ENCODE peak calls at places on chromosomes 12 and 14, in seven cellular contexts. N is astrocyte, E is endodermal cell, S is left ventricle myocardium inferior, Z is uterus, K is spleen, J is adipocyte. Q is an unnamed sample. For H3K4me1, the result is how much of the 10 kb centered on the place peaks cover.

GRCh38 chr14:94015223-94015622 is 10.9 kb upstream of the OTUB2 start:
- DNase-seq in N (no peak), E (no peak), S (no peak), Z (no peak), K (no peak), J (no peak), Q (no peak)

GRCh38 chr12:116544656-116545055 is 14.5 kb upstream of the MAP1LC3B2 start:
- DNase-seq in N (no peak), E (no peak), S (no peak), Z (peak), K (no peak), J (no peak), Q (no peak)

GRCh38 chr12:6771091-6771495 is 1.2 kb upstream of the LAG3 start:
- DNase-seq in N (no peak), E (no peak), S (no peak), Z (no peak), K (no peak), J (no peak), Q (no peak)

GRCh38 chr12:123141615-123142517 is 9.0 kb downstream of the PITPNM2 start:
- DNase-seq in N (peak), E (peak), S (peak), Z (peak), K (no peak), J (peak), Q (no peak)

GRCh38 chr12:4908694-4909396 is 860 bp upstream of the KCNA1 start:
- DNase-seq in N (peak), E (peak), S (no peak), Z (no peak), K (no peak), J (peak), Q (no peak)

GRCh38 chr12:3097186-3097804 is 20.1 kb downstream of the TSPAN9 start:
- DNase-seq in N (peak), E (no peak), S (peak), Z (peak), K (no peak), J (peak), Q (peak)

GRCh38 chr14:82855912-82856381 is 1322.3 kb upstream of the SEL1L start:
- DNase-seq in N (peak), E (no peak), S (no peak), Z (no peak), K (no peak), J (peak), Q (no peak)

GRCh38 chr12:84919271-84919670 is 6.7 kb upstream of the SLC6A15 start:
- DNase-seq in N (peak), E (no peak), S (no peak), Z (no peak), K (no peak), J (no peak), Q (no peak)

GRCh38 chr14:93133476-93133875 is 17.8 kb upstream of the ITPK1 start:
- DNase-seq in N (no peak), E (no peak), S (no peak), Z (peak), K (no peak), J (peak), Q (no peak)

GRCh38 chr14:99808515-99808914 is 15.3 kb downstream of the EML1 start:
- DNase-seq in N (no peak), E (no peak), S (no peak), Z (no peak), K (no peak), J (peak), Q (no peak)

GRCh38 chr14:61645247-61645646 is 50.1 kb upstream of the HIF1A start:
- DNase-seq in N (no peak), E (no peak), S (no peak), Z (no peak), K (no peak), J (no peak), Q (no peak)

GRCh38 chr14:45051180-45051579 is 32.7 kb upstream of the PRPF39 start:
- DNase-seq in N (no peak), E (no peak), S (no peak), Z (no peak), K (no peak), J (no peak), Q (no peak)

GRCh38 chr12:2395352-2395977 is 342.7 kb downstream of the CACNA1C start:
- DNase-seq in N (no peak), E (peak), S (peak), Z (no peak), K (peak), J (peak), Q (peak)

GRCh38 chr12:127270193-127270592 is 996.8 kb upstream of the TMEM132C start:
- DNase-seq in N (peak), E (no peak), S (no peak), Z (no peak), K (no peak), J (peak), Q (no peak)

GRCh38 chr12:109084425-109084824 is 8.8 kb downstream of the ALKBH2 start:
- DNase-seq in N (no peak), E (no peak), S (no peak), Z (no peak), K (no peak), J (no peak), Q (no peak)

GRCh38 chr12:53208877-53209463 is 1.9 kb upstream of the ITGB7 start:
- DNase-seq in N (no peak), E (no peak), S (no peak), Z (no peak), K (peak), J (no peak), Q (no peak)

GRCh38 chr12:12872934-12873275 is 18.5 kb upstream of the GPRC5A start:
- DNase-seq in N (peak), E (no peak), S (no peak), Z (no peak), K (no peak), J (no peak), Q (no peak)

GRCh38 chr12:86683568-86683991 is 427.4 kb upstream of the MGAT4C start:
- DNase-seq in N (peak), E (no peak), S (no peak), Z (no peak), K (no peak), J (peak), Q (no peak)

GRCh38 chr14:54683882-54684794 is 117.2 kb downstream of the SAMD4A start:
- DNase-seq in N (peak), E (peak), S (peak), Z (peak), K (no peak), J (peak), Q (no peak)

GRCh38 chr14:40058916-40059897 is 627.0 kb upstream of the FBXO33 start:
- DNase-seq in N (no peak), E (no peak), S (no peak), Z (no peak), K (no peak), J (no peak), Q (no peak)

GRCh38 chr12:105331805-105332251 is 1.3 kb downstream of the C12orf75 start:
- DNase-seq in N (no peak), E (peak), S (no peak), Z (no peak), K (no peak), J (peak), Q (no peak)

GRCh38 chr12:27015730-27016076 is 1.5 kb upstream of the TM7SF3 start:
- DNase-seq in N (peak), E (no peak), S (no peak), Z (no peak), K (no peak), J (peak), Q (no peak)

GRCh38 chr14:50001146-50001998 is 108.5 kb downstream of the ARF6 start:
- DNase-seq in N (peak), E (peak), S (no peak), Z (peak), K (peak), J (peak), Q (peak)

GRCh38 chr14:50002926-50003212 is 110.0 kb downstream of the ARF6 start:
- DNase-seq in N (no peak), E (no peak), S (no peak), Z (no peak), K (no peak), J (no peak), Q (no peak)

GRCh38 chr14:50001999-50002925 is 109.4 kb downstream of the ARF6 start:
- DNase-seq in N (no peak), E (peak), S (no peak), Z (no peak), K (peak), J (no peak), Q (peak)

GRCh38 chr14:50006141-50006540 is 110.2 kb downstream of the VCPKMT start:
- DNase-seq in N (no peak), E (no peak), S (no peak), Z (no peak), K (no peak), J (no peak), Q (no peak)

GRCh38 chr14:50003213-50004021 is 110.5 kb downstream of the ARF6 start:
- DNase-seq in N (peak), E (peak), S (peak), Z (peak), K (peak), J (peak), Q (peak)
- H3K4me3 ChIP-seq in N (peak), E (peak), S (peak), Z (peak), K (peak), J (peak), Q (peak)

GRCh38 chr12:95551913-95552516 is 739 bp upstream of the USP44 start:
- DNase-seq in N (no peak), E (no peak), S (no peak), Z (no peak), K (no peak), J (no peak), Q (no peak)
- H3K4me1 ChIP-seq in N (under half), E (under half), S (under half), Z (under half), K (under half), J (under half), Q (under half)

GRCh38 chr12:65005716-65006115 is 115.4 kb downstream of the WIF1 start:
- DNase-seq in N (no peak), E (no peak), S (no peak), Z (no peak), K (no peak), J (no peak), Q (no peak)
- H3K4me3 ChIP-seq in N (no peak), E (no peak), S (no peak), Z (no peak), K (no peak), J (no peak), Q (no peak)

GRCh38 chr14:69355155-69355954 is 42.7 kb downstream of the ERH start:
- DNase-seq in N (no peak), E (no peak), S (no peak), Z (no peak), K (no peak), J (no peak), Q (no peak)
- H3K4me1 ChIP-seq in N (under half), E (under half), S (under half), Z (under half), K (under half), J (under half), Q (under half)